ENCODE peak calls at places on chromosome 3, in eight cellular contexts. A, E, Z, T, O, J, C and K are unnamed samples.

GRCh38 chr3:18376682-18377081 is 48.5 kb downstream of the SATB1 start:
- DNase-seq in J (no peak), O (no peak), T (no peak), E (no peak), Z (no peak), C (no peak), A (no peak), K (no peak)

GRCh38 chr3:97636465-97636864 is 128.1 kb upstream of the ARL6 start:
- DNase-seq in J (no peak), A (no peak), O (no peak), E (no peak), Z (no peak), C (no peak), T (no peak), K (no peak)

GRCh38 chr3:124995460-124995994 is 60.3 kb downstream of the HEG1 start:
- DNase-seq in A (peak), Z (peak), O (peak), C (no peak), E (no peak), T (peak), J (peak), K (peak)

GRCh38 chr3:158727499-158728377 is 4.5 kb downstream of the RARRES1 start:
- DNase-seq in O (no peak), Z (peak), T (peak), A (no peak), J (no peak), E (no peak), C (no peak), K (peak)

GRCh38 chr3:184078851-184079250 is 18.0 kb upstream of the HTR3E start:
- DNase-seq in O (no peak), T (no peak), C (no peak), J (no peak), A (no peak), E (no peak), Z (no peak), K (no peak)

GRCh38 chr3:38843898-38844297 is 27.9 kb upstream of the SCN10A start:
- DNase-seq in C (no peak), O (no peak), T (peak), J (no peak), E (no peak), Z (no peak), A (no peak), K (peak)

GRCh38 chr3:11930084-11930483 is 74.1 kb upstream of the SYN2 start:
- DNase-seq in E (no peak), J (no peak), C (no peak), Z (no peak), A (no peak), O (no peak), T (no peak), K (no peak)

GRCh38 chr3:11288786-11289637 is 16.8 kb downstream of the ATG7 start:
- DNase-seq in C (no peak), E (peak), J (no peak), O (no peak), Z (no peak), T (peak), A (no peak), K (peak)

GRCh38 chr3:38990621-38991020 is 61.1 kb downstream of the SCN11A start:
- DNase-seq in E (no peak), J (no peak), Z (no peak), O (no peak), T (no peak), C (no peak), A (no peak), K (no peak)

GRCh38 chr3:31760654-31761053 is 220.4 kb downstream of the OSBPL10 start:
- DNase-seq in T (no peak), O (no peak), E (no peak), Z (no peak), J (no peak), A (no peak), C (no peak), K (no peak)

GRCh38 chr3:150372320-150373118 is 35.6 kb upstream of the TSC22D2 start:
- DNase-seq in C (no peak), J (no peak), E (no peak), O (no peak), T (no peak), A (no peak), Z (no peak), K (no peak)

GRCh38 chr3:83769791-83770663 is 1188.8 kb upstream of the CADM2 start:
- DNase-seq in C (no peak), Z (no peak), T (no peak), A (no peak), O (no peak), E (no peak), J (no peak), K (no peak)

GRCh38 chr3:125061170-125061569 is 5.4 kb upstream of the HEG1 start:
- DNase-seq in C (no peak), O (peak), J (no peak), A (no peak), Z (no peak), T (peak), E (no peak), K (no peak)

GRCh38 chr3:127457094-127457475 is 133.4 kb downstream of the TPRA1 start:
- DNase-seq in J (peak), Z (peak), C (no peak), A (peak), O (no peak), E (peak), T (peak), K (peak)

GRCh38 chr3:133413166-133414020 is 13.5 kb downstream of the BFSP2 start:
- DNase-seq in O (no peak), Z (no peak), A (no peak), T (peak), E (no peak), J (no peak), C (no peak), K (no peak)

GRCh38 chr3:49609815-49610214 is 55.5 kb downstream of the BSN start:
- DNase-seq in J (peak), Z (no peak), A (no peak), C (no peak), T (no peak), O (peak), E (no peak), K (no peak)

GRCh38 chr3:32374788-32375595 is 16.7 kb upstream of the CMTM7 start:
- DNase-seq in J (no peak), T (peak), A (peak), C (peak), Z (peak), E (no peak), O (no peak), K (peak)

GRCh38 chr3:9249273-9250192 is at the start of gene SRGAP3:
- DNase-seq in E (peak), A (peak), C (peak), Z (peak), T (peak), O (peak), J (peak), K (peak)

GRCh38 chr3:172709776-172710708 is 825 bp downstream of the NCEH1 start:
- DNase-seq in C (no peak), Z (peak), O (peak), A (no peak), T (peak), J (peak), E (no peak), K (peak)

GRCh38 chr3:190883973-190884832 is 21.7 kb upstream of the GMNC start:
- DNase-seq in A (no peak), E (peak), C (no peak), Z (peak), J (peak), O (no peak), T (peak), K (peak)

GRCh38 chr3:19146685-19147650 is 1.3 kb upstream of the KCNH8 start:
- DNase-seq in T (peak), E (no peak), O (peak), A (peak), J (peak), Z (peak), C (peak), K (peak)

GRCh38 chr3:177802151-177802900 is 605.0 kb upstream of the TBL1XR1 start:
- DNase-seq in C (no peak), A (no peak), T (no peak), O (no peak), J (no peak), E (no peak), Z (no peak), K (no peak)